ENCODE peak calls at places on chromosomes 2 and 18, in four cellular contexts. G is right atrium auricular region, J is uterus, Q is tibial artery. L is an unnamed sample.

GRCh38 chr2:207676827-207677354 is 34.5 kb upstream of the CCNYL1 start:
- DNase-seq in J (no peak), Q (no peak), G (no peak), L (peak; percentile 70)

GRCh38 chr2:98608962-98609604 is 694 bp downstream of the UNC50 start:
- DNase-seq in Q (no peak), J (no peak), G (no peak), L (no peak)

GRCh38 chr2:99066075-99066557 is 75.4 kb upstream of the C2orf15 start:
- DNase-seq in G (no peak), J (no peak), Q (no peak), L (no peak)

GRCh38 chr2:201180010-201180409 is 2.9 kb upstream of the CASP10 start:
- DNase-seq in Q (no peak), J (no peak), G (no peak), L (no peak)

GRCh38 chr18:25055076-25055475 is 296.9 kb downstream of the ZNF521 start:
- DNase-seq in G (no peak), J (no peak), Q (no peak), L (no peak)

GRCh38 chr18:54515149-54515548 is 75.9 kb upstream of the DYNAP start:
- DNase-seq in Q (no peak), G (no peak), J (no peak), L (no peak)

GRCh38 chr2:236360486-236360885 is 96.3 kb upstream of the ASB18 start:
- DNase-seq in J (no peak), Q (no peak), G (no peak), L (no peak)

GRCh38 chr18:14916181-14916580 is 168.2 kb downstream of the ANKRD30B start:
- DNase-seq in Q (no peak), G (no peak), J (no peak), L (no peak)

GRCh38 chr2:174399171-174399570 is 3.6 kb downstream of the SCRN3 start:
- DNase-seq in Q (no peak), G (no peak), J (no peak), L (no peak)

GRCh38 chr2:226839960-226840359 is 4.1 kb downstream of the RHBDD1 start:
- DNase-seq in G (no peak), J (no peak), Q (no peak), L (no peak)

GRCh38 chr2:64001382-64002101 is 17.7 kb downstream of the VPS54 start:
- DNase-seq in G (no peak), Q (no peak), J (no peak), L (no peak)

GRCh38 chr2:150994041-150994440 is 267.6 kb downstream of the RBM43 start:
- DNase-seq in J (no peak), G (no peak), Q (no peak), L (no peak)

GRCh38 chr18:42392416-42392815 is 437.4 kb downstream of the PIK3C3 start:
- DNase-seq in J (no peak), Q (no peak), G (no peak), L (no peak)

GRCh38 chr2:130798472-130799221 is 38.1 kb upstream of the ARHGEF4 start:
- DNase-seq in Q (no peak), J (peak; percentile 31), G (no peak), L (no peak)

GRCh38 chr2:141654311-141654710 is 476.5 kb downstream of the LRP1B start:
- DNase-seq in Q (no peak), G (no peak), J (no peak), L (no peak)

GRCh38 chr2:587371-587960 is 89.7 kb downstream of the TMEM18 start:
- DNase-seq in G (no peak), J (no peak), Q (no peak), L (no peak)

GRCh38 chr2:156697906-156698305 is 261.7 kb downstream of the GPD2 start:
- DNase-seq in Q (no peak), G (no peak), J (no peak), L (no peak)

GRCh38 chr2:156689945-156690344 is 253.8 kb downstream of the GPD2 start:
- DNase-seq in J (no peak), Q (no peak), G (no peak), L (no peak)

GRCh38 chr2:156695595-156695994 is 259.4 kb downstream of the GPD2 start:
- DNase-seq in G (no peak), Q (no peak), J (no peak), L (no peak)

GRCh38 chr2:156691014-156691413 is 254.8 kb downstream of the GPD2 start:
- DNase-seq in G (no peak), J (no peak), Q (no peak), L (no peak)

GRCh38 chr2:156695020-156695419 is 258.8 kb downstream of the GPD2 start:
- DNase-seq in J (no peak), G (no peak), Q (no peak), L (no peak)
- H3K4me3 ChIP-seq in J (no peak overlapping the region), G (no peak overlapping the region), Q (no peak overlapping the region), L (no peak overlapping the region)

DNA sequence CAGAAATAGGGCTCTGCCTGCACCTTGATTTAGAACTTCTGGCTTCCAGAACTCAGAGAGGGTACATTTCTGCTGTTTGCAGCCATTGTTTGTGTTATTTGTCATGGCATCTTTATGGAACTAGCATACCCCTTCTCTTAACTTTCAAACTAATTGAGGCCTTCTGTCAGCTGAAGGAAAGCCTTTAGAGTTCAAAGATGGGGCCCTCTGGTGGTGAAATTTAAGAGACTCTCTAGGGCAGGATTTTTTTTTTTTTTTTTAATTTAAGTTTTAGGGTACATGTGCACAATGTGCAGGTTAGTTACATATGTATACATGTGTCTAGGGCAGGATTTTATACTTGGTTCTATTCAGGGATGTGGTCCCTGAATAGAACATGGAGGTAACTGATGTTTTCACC is 260.6 kb upstream of the LINC00305 start:
- DNase-seq in Q (no peak), G (no peak), J (no peak), L (no peak)
- TF ChIP-seq CTCF in Q (no peak), G (peak; percentile 53), J (no peak), L (peak; percentile 51)

GRCh38 chr2:13574831-13575230 is 858.1 kb downstream of the TRIB2 start:
- DNase-seq in G (no peak), Q (no peak), J (no peak), L (no peak)

GRCh38 chr2:13576634-13577033 is 859.9 kb downstream of the TRIB2 start:
- DNase-seq in J (no peak), Q (no peak), G (no peak), L (no peak)

GRCh38 chr2:13572466-13572865 is 855.7 kb downstream of the TRIB2 start:
- DNase-seq in G (no peak), J (no peak), Q (no peak), L (no peak)
- H3K36me3 ChIP-seq in G (no peaks in the 10 kb centered on the region), J (no peaks in the 10 kb centered on the region), Q (no peaks in the 10 kb centered on the region), L (no peaks in the 10 kb centered on the region)

GRCh38 chr2:73993799-73994543 is 9.3 kb downstream of the TET3 start:
- DNase-seq in Q (no peak), G (no peak), J (no peak), L (no peak)
- H3K4me3 ChIP-seq in Q (no peak overlapping the region), G (no peak overlapping the region), J (no peak overlapping the region), L (no peak overlapping the region)

GRCh38 chr2:233353769-233354499 is at the start of gene DGKD:
- DNase-seq in J (peak; percentile 38), G (peak; percentile 62), Q (no peak), L (no peak)
- TF ChIP-seq CTCF in J (peak; percentile 34), G (peak; percentile 69), Q (no peak), L (peak; percentile 6)

DNA sequence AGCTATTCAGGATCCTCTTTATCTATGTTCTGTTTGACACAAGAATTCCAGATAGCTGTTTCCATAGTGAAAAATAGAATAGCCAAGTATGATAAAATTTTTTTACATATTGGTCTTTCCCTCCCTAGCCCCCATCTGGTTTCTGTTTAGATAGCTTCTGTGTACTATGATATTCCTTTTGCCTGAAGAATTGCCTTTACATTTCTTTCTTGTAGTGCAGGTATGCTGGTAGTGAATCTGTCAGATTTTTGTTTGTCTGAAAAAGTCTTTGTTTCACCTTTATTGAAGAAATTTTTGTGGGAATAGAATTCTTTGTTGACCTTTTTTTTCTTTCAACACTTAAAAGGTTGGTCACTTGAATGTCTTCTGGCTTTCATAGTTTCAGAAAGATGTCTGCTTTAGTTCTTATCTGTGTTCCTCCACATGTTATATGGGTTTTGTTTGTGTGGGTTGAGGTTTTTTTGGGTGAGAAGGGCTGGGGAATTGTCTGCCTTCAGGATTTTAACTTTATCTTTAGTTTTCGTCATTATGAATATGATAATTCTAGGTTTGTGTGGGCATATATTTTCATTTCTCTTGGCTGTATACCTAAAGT is 29.9 kb upstream of the FBLN7 start:
- DNase-seq in Q (no peak), G (no peak), J (no peak), L (no peak)
- H3K36me3 ChIP-seq in Q (peaks cover 73% of the 10 kb centered on the region), G (peaks cover 20% of the 10 kb centered on the region), J (no peaks in the 10 kb centered on the region), L (no peaks in the 10 kb centered on the region)

GRCh38 chr18:6553234-6553900 is 138.7 kb upstream of the L3MBTL4 start:
- DNase-seq in J (no peak), G (no peak), Q (no peak), L (no peak)
- H3K4me3 ChIP-seq in J (no peak overlapping the region), G (no peak overlapping the region), Q (no peak overlapping the region), L (no peak overlapping the region)

GRCh38 chr2:237604391-237604790 is 13.9 kb upstream of the RAB17 start:
- DNase-seq in Q (no peak), J (no peak), G (no peak), L (no peak)

GRCh38 chr2:237603049-237603717 is 12.6 kb upstream of the RAB17 start:
- DNase-seq in G (no peak), J (no peak), Q (no peak), L (no peak)

GRCh38 chr2:237603718-237604362 is 13.3 kb upstream of the RAB17 start:
- DNase-seq in J (peak; percentile 59), G (peak; percentile 75), Q (peak; percentile 61), L (no peak)

GRCh38 chr2:237601453-237602116 is 11.1 kb upstream of the RAB17 start:
- DNase-seq in Q (no peak), G (no peak), J (no peak), L (no peak)

GRCh38 chr2:237602409-237602808 is 11.9 kb upstream of the RAB17 start:
- DNase-seq in J (no peak), Q (no peak), G (no peak), L (no peak)
- TF ChIP-seq CTCF in J (no peak), Q (no peak), G (no peak), L (no peak)

L was measured in kidney epithelial cell.